ENCODE peak calls at places on chromosome 22, in ten cellular contexts. Z is ascending aorta, D is pancreas, T is HCT116, K is heart left ventricle, S is coronary artery, J is endodermal cell, L is PC-3, N is kidney, R is A549. I is an unnamed sample.
A peak's percentile ranks its signal among the peaks of the same experiment; 100 is the strongest.

GRCh38 chr22:39434721-39435120 is 22.1 kb upstream of the MGAT3 start:
- DNase-seq in Z (no peak), D (peak; percentile 26), T (no peak), K (no peak), S (no peak), J (no peak), L (no peak), N (peak; percentile 38), R (no peak), I (no peak)

GRCh38 chr22:20086763-20087162 is 6.7 kb downstream of the DGCR8 start:
- DNase-seq in Z (no peak), D (no peak), T (no peak), K (no peak), S (no peak), J (no peak), L (no peak), N (peak; percentile 10), R (no peak), I (no peak)

GRCh38 chr22:27668828-27669797 is 132.4 kb downstream of the MN1 start:
- DNase-seq in Z (peak; percentile 19), D (no peak), T (peak; percentile 58), K (peak; percentile 85), S (no peak), J (peak; percentile 68), L (peak; percentile 71), N (peak; percentile 79), R (peak; percentile 87), I (peak; percentile 89)

GRCh38 chr22:18130699-18131429 is 19.1 kb upstream of the USP18 start:
- DNase-seq in Z (no peak), D (no peak), T (no peak), K (no peak), S (no peak), J (no peak), L (no peak), N (no peak), R (no peak), I (no peak)

GRCh38 chr22:45860201-45860600 is 116.8 kb downstream of the WNT7B start:
- DNase-seq in Z (no peak), D (no peak), T (no peak), K (no peak), S (no peak), J (no peak), L (no peak), N (no peak), R (no peak), I (no peak)

GRCh38 chr22:19970479-19971275 is 29.1 kb upstream of the TXNRD2 start:
- DNase-seq in Z (no peak), D (peak; percentile 85), T (no peak), K (peak; percentile 89), S (no peak), J (peak; percentile 91), L (peak; percentile 55), N (no peak), R (peak; percentile 57), I (no peak)

GRCh38 chr22:28629420-28630184 is 50.0 kb downstream of the TTC28 start:
- DNase-seq in Z (no peak), D (no peak), T (peak; percentile 19), K (no peak), S (no peak), J (no peak), L (no peak), N (no peak), R (peak; percentile 16), I (no peak)

GRCh38 chr22:17077255-17077654 is 7.5 kb upstream of the IL17RA start:
- DNase-seq in Z (no peak), D (no peak), T (no peak), K (no peak), S (no peak), J (no peak), L (peak; percentile 40), N (no peak), R (no peak), I (no peak)

GRCh38 chr22:49312601-49313000 is 515.1 kb downstream of the BRD1 start:
- DNase-seq in Z (no peak), D (no peak), T (no peak), K (no peak), S (peak; percentile 17), J (peak; percentile 3), L (no peak), N (no peak), R (no peak), I (no peak)

GRCh38 chr22:46002757-46003270 is 25.9 kb upstream of the WNT7B start:
- DNase-seq in Z (no peak), D (no peak), T (no peak), K (peak; percentile 39), S (no peak), J (no peak), L (peak; percentile 43), N (peak; percentile 81), R (no peak), I (no peak)

GRCh38 chr22:48807155-48807554 is 1020.5 kb downstream of the BRD1 start:
- DNase-seq in Z (no peak), D (no peak), T (no peak), K (no peak), S (no peak), J (no peak), L (no peak), N (no peak), R (no peak), I (peak; percentile 81)

GRCh38 chr22:32820131-32820882 is 18.8 kb downstream of the TIMP3 start:
- DNase-seq in Z (no peak), D (no peak), T (no peak), K (no peak), S (no peak), J (no peak), L (no peak), N (no peak), R (no peak), I (no peak)

GRCh38 chr22:23067023-23067650 is 3.2 kb upstream of the GNAZ start:
- DNase-seq in Z (no peak), D (peak; percentile 49), T (no peak), K (peak; percentile 44), S (peak; percentile 66), J (peak; percentile 35), L (no peak), N (peak; percentile 54), R (no peak), I (peak; percentile 66)

GRCh38 chr22:32052259-32052658 is 9.2 kb downstream of the SLC5A1 start:
- DNase-seq in Z (no peak), D (no peak), T (no peak), K (no peak), S (no peak), J (no peak), L (no peak), N (no peak), R (no peak), I (no peak)

GRCh38 chr22:21791635-21792625 is 56.3 kb upstream of the YPEL1 start:
- DNase-seq in Z (no peak), D (no peak), T (no peak), K (no peak), S (no peak), J (no peak), L (peak; percentile 38), N (no peak), R (peak; percentile 9), I (no peak)

GRCh38 chr22:43892183-43892894 is 526 bp upstream of the PNPLA5 start:
- DNase-seq in Z (no peak), D (no peak), T (no peak), K (no peak), S (no peak), J (no peak), L (no peak), N (peak; percentile 2), R (no peak), I (no peak)

GRCh38 chr22:43897751-43898261 is 6.0 kb upstream of the PNPLA5 start:
- DNase-seq in Z (no peak), D (no peak), T (no peak), K (no peak), S (no peak), J (no peak), L (peak; percentile 47), N (no peak), R (peak; percentile 29), I (no peak)

GRCh38 chr22:43893266-43893665 is 1.5 kb upstream of the PNPLA5 start:
- DNase-seq in Z (no peak), D (no peak), T (no peak), K (no peak), S (no peak), J (no peak), L (no peak), N (peak; percentile 43), R (no peak), I (no peak)

GRCh38 chr22:43894122-43894521 is 2.3 kb upstream of the PNPLA5 start:
- DNase-seq in Z (no peak), D (no peak), T (no peak), K (no peak), S (no peak), J (no peak), L (no peak), N (peak; percentile 11), R (no peak), I (no peak)

GRCh38 chr22:43895986-43896645 is 4.3 kb upstream of the PNPLA5 start:
- DNase-seq in Z (no peak), D (no peak), T (no peak), K (no peak), S (no peak), J (peak; percentile 72), L (no peak), N (no peak), R (no peak), I (no peak)
- TF ChIP-seq CTCF in Z (no peak), D (no peak), T (no peak), K (no peak), S (no peak), J (peak; percentile 62), L (no peak), N (no peak), R (no peak), I (no peak)

GRCh38 chr22:30763815-30764686 is 69.4 kb downstream of the OSBP2 start:
- DNase-seq in Z (no peak), D (no peak), T (peak; percentile 59), K (no peak), S (no peak), J (peak; percentile 86), L (peak; percentile 85), N (no peak), R (peak; percentile 84), I (no peak)
- TF ChIP-seq CTCF in Z (peak; percentile 62), D (no peak), T (peak; percentile 80), K (peak; percentile 40), S (no peak), J (peak; percentile 86), L (peak; percentile 76), N (peak; percentile 55), R (peak; percentile 81), I (peak; percentile 76)

GRCh38 chr22:36977401-36977861 is 41.8 kb downstream of the TST start:
- DNase-seq in Z (no peak), D (peak; percentile 85), T (no peak), K (peak; percentile 81), S (no peak), J (peak; percentile 93), L (peak; percentile 6), N (peak; percentile 87), R (peak; percentile 72), I (no peak)
- TF ChIP-seq CTCF in Z (peak; percentile 32), D (no peak), T (peak; percentile 61), K (no peak), S (no peak), J (peak; percentile 86), L (peak; percentile 37), N (no peak), R (peak; percentile 28), I (peak; percentile 37)

DNA sequence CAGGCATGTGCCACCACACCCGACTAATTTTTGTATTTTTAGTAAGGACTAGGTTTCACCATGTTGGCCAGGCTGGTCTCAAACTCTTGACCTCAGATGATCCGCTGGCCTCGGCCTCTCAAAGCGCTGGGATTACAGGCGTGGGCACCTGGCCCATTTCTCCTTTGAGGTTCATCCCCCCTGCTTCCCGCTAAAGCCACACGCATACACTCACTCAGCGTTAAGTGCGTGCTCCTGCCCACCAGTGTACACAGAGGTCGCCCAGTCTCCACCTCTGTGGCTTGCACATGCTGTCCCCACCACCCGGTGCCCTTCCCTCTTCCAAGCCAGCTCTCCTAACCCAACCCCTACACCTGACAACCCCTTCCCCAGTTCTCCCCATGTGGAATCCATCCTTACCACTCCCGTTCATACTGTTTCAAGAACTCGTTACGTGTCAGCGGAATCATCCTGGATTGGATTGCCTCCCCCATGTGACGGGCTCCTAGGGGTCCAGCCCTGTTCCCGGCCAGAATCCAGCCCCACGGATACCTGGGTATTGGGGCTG is 15.7 kb upstream of the CYTH4 start:
- DNase-seq in Z (no peak), D (no peak), T (no peak), K (no peak), S (no peak), J (no peak), L (no peak), N (no peak), R (no peak), I (no peak)
- TF ChIP-seq CTCF in Z (no peak), D (no peak), T (no peak), K (no peak), S (no peak), J (no peak), L (no peak), N (no peak), R (no peak), I (no peak)

I was measured in osteocyte.